ENCODE peak calls at places on chromosome 1, in four cellular contexts. One of them, this sample, is unnamed.

GRCh38 chr1:1164701-1165451 is 8.8 kb upstream of the TTLL10 start:
- DNase-seq in IMR-90: no peak
- DNase-seq in tibial nerve: no peak
- DNase-seq in spleen: no peak
- DNase-seq in this sample: peak; percentile 67

GRCh38 chr1:86247553-86248279 is 91.1 kb upstream of the COL24A1 start:
- DNase-seq in IMR-90: peak; percentile 3
- DNase-seq in tibial nerve: no peak
- DNase-seq in spleen: no peak
- DNase-seq in this sample: no peak

GRCh38 chr1:232238009-232238408 is 391.9 kb downstream of the SIPA1L2 start:
- DNase-seq in IMR-90: no peak
- DNase-seq in tibial nerve: no peak
- DNase-seq in spleen: no peak
- DNase-seq in this sample: no peak

GRCh38 chr1:178134061-178134460 is 40.2 kb downstream of the RASAL2 start:
- DNase-seq in IMR-90: peak; percentile 82
- DNase-seq in tibial nerve: no peak
- DNase-seq in spleen: no peak
- DNase-seq in this sample: no peak

GRCh38 chr1:181012203-181012520 is 10.5 kb downstream of the STX6 start:
- DNase-seq in IMR-90: no peak
- DNase-seq in tibial nerve: no peak
- DNase-seq in spleen: no peak
- DNase-seq in this sample: no peak

GRCh38 chr1:182279724-182280506 is 111.7 kb downstream of the GLUL start:
- DNase-seq in IMR-90: no peak
- DNase-seq in tibial nerve: peak; percentile 66
- DNase-seq in spleen: no peak
- DNase-seq in this sample: no peak

GRCh38 chr1:59686170-59686569 is 128.6 kb upstream of the HOOK1 start:
- DNase-seq in IMR-90: no peak
- DNase-seq in tibial nerve: no peak
- DNase-seq in spleen: no peak
- DNase-seq in this sample: no peak

GRCh38 chr1:182368369-182368768 is 23.2 kb downstream of the GLUL start:
- DNase-seq in IMR-90: no peak
- DNase-seq in tibial nerve: no peak
- DNase-seq in spleen: no peak
- DNase-seq in this sample: no peak

GRCh38 chr1:145707183-145707867 is at the start of gene PDZK1:
- DNase-seq in IMR-90: no peak
- DNase-seq in tibial nerve: no peak
- DNase-seq in spleen: no peak
- DNase-seq in this sample: no peak

GRCh38 chr1:179883040-179883501 is 986 bp downstream of the TOR1AIP1 start:
- DNase-seq in IMR-90: no peak
- DNase-seq in tibial nerve: no peak
- DNase-seq in spleen: no peak
- DNase-seq in this sample: peak; percentile 39

GRCh38 chr1:44730741-44731512 is at the start of gene RNU5D-1:
- DNase-seq in IMR-90: peak; percentile 98
- DNase-seq in tibial nerve: peak; percentile 93
- DNase-seq in spleen: peak; percentile 96
- DNase-seq in this sample: peak; percentile 97

GRCh38 chr1:210448293-210448892 is 119.7 kb downstream of the HHAT start:
- DNase-seq in IMR-90: peak; percentile 69
- DNase-seq in tibial nerve: no peak
- DNase-seq in spleen: no peak
- DNase-seq in this sample: no peak

GRCh38 chr1:26759531-26759930 is 28.2 kb upstream of the PIGV start:
- DNase-seq in IMR-90: no peak
- DNase-seq in tibial nerve: no peak
- DNase-seq in spleen: no peak
- DNase-seq in this sample: no peak
- H3K27ac ChIP-seq in IMR-90: no peak overlapping the region
- H3K27ac ChIP-seq in tibial nerve: no peak overlapping the region
- H3K27ac ChIP-seq in spleen: no peak overlapping the region
- H3K27ac ChIP-seq in this sample: no peak overlapping the region

DNA sequence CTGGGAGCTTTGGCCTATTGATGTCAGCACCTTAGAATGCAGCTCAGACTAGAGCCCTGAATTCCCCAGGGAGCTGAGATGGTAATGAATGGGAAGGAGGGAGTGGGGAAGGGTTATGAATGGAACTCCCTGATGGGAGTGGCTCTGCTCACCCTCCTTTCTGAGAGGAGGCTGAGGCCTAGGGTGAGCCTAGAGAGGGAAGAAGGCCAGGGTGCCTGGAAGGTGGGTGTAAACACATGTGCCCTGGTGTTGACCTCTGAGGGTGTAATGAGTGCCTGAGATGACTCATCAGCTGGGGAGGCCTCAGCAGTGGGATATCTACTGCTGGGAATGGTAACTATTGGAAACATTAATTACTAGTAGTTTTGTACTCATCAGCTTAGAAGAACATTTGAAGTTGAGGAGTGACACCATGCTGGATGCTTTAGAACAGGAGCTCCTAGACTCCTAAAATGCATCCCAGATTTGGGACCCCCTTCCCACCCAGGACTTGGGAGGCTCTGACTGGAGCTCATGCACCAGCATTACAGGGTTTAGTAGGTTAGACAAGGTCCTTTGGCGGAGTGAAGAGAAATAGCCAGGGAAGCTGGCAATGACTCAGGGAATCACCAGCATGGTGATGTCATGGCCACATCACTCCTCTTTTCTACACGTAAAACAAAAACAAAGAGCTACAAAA is 16.0 kb upstream of the PIGV start:
- DNase-seq in IMR-90: peak; percentile 99
- DNase-seq in tibial nerve: no peak
- DNase-seq in spleen: no peak
- DNase-seq in this sample: no peak
- TF ChIP-seq POLR2A in IMR-90: peak; percentile 60
- TF ChIP-seq POLR2A in tibial nerve: no peak
- TF ChIP-seq POLR2A in spleen: no peak
- TF ChIP-seq POLR2A in this sample: no peak

GRCh38 chr1:28925350-28925891 is 11.1 kb downstream of the EPB41 start:
- DNase-seq in IMR-90: no peak
- DNase-seq in tibial nerve: no peak
- DNase-seq in spleen: no peak
- DNase-seq in this sample: no peak
- H3K27ac ChIP-seq in IMR-90: no peak overlapping the region
- H3K27ac ChIP-seq in tibial nerve: no peak overlapping the region
- H3K27ac ChIP-seq in spleen: peak overlapping the region; percentile 82
- H3K27ac ChIP-seq in this sample: no peak overlapping the region

GRCh38 chr1:199067483-199067882 is 428.6 kb downstream of the PTPRC start:
- DNase-seq in IMR-90: no peak
- DNase-seq in tibial nerve: no peak
- DNase-seq in spleen: no peak
- DNase-seq in this sample: no peak

GRCh38 chr1:199075792-199076191 is 437.0 kb downstream of the PTPRC start:
- DNase-seq in IMR-90: no peak
- DNase-seq in tibial nerve: no peak
- DNase-seq in spleen: no peak
- DNase-seq in this sample: no peak

GRCh38 chr1:199071080-199071479 is 432.2 kb downstream of the PTPRC start:
- DNase-seq in IMR-90: no peak
- DNase-seq in tibial nerve: no peak
- DNase-seq in spleen: no peak
- DNase-seq in this sample: no peak

GRCh38 chr1:199073166-199073565 is 434.3 kb downstream of the PTPRC start:
- DNase-seq in IMR-90: no peak
- DNase-seq in tibial nerve: no peak
- DNase-seq in spleen: no peak
- DNase-seq in this sample: no peak
- TF ChIP-seq POLR2A in IMR-90: no peak
- TF ChIP-seq POLR2A in tibial nerve: no peak
- TF ChIP-seq POLR2A in spleen: no peak
- TF ChIP-seq POLR2A in this sample: no peak

DNA sequence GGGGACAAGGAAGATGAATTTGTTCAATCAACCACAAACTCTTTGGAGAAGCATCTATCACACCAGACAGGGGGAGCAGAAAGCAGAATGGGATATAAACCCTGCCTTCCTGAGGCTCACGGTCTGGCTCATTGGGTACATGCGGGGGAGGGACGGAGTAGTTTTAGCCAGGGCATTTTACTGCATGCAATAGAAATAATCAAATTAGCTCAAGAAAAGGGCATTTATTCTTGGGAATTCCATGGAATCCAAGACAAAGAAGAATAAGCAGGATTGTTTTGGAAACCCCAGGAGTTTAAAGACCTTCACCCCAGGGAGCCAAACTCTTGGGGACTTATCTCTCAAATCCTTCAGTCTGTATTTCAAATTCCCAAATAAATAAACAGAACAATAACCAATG is 5.2 kb upstream of the KAZN start:
- DNase-seq in IMR-90: no peak
- DNase-seq in tibial nerve: no peak
- DNase-seq in spleen: no peak
- DNase-seq in this sample: no peak
- H3K27ac ChIP-seq in IMR-90: no peak overlapping the region
- H3K27ac ChIP-seq in tibial nerve: no peak overlapping the region
- H3K27ac ChIP-seq in spleen: no peak overlapping the region
- H3K27ac ChIP-seq in this sample: no peak overlapping the region

GRCh38 chr1:22807340-22807739 is 96.7 kb downstream of the EPHB2 start:
- DNase-seq in IMR-90: no peak
- DNase-seq in tibial nerve: no peak
- DNase-seq in spleen: no peak
- DNase-seq in this sample: no peak
- TF ChIP-seq POLR2A in IMR-90: no peak
- TF ChIP-seq POLR2A in tibial nerve: no peak
- TF ChIP-seq POLR2A in spleen: no peak
- TF ChIP-seq POLR2A in this sample: no peak

GRCh38 chr1:9716404-9717192 is 65.1 kb downstream of the PIK3CD start:
- DNase-seq in IMR-90: no peak
- DNase-seq in tibial nerve: no peak
- DNase-seq in spleen: peak; percentile 84
- DNase-seq in this sample: no peak
- H3K27ac ChIP-seq in IMR-90: no peak overlapping the region
- H3K27ac ChIP-seq in tibial nerve: no peak overlapping the region
- H3K27ac ChIP-seq in spleen: peak overlapping the region; percentile 90
- H3K27ac ChIP-seq in this sample: peak overlapping the region; percentile 68

DNA sequence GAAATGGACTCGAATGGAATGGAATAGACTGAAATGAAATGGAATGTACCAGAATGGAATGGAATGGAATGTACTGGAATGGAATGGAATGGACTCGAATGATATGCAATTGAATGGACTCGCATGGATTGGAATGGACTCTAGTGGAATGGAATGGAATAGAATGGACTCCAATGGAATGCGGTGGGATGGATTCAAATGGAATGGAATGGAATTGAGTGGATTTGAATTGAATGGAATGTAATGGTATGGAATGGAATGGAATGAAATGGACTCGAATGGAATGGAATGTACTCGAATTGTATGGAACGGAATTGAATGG is 99.6 kb upstream of the FBXO28 start:
- DNase-seq in IMR-90: no peak
- DNase-seq in tibial nerve: no peak
- DNase-seq in spleen: no peak
- DNase-seq in this sample: no peak
- TF ChIP-seq POLR2A in IMR-90: no peak
- TF ChIP-seq POLR2A in tibial nerve: no peak
- TF ChIP-seq POLR2A in spleen: no peak
- TF ChIP-seq POLR2A in this sample: no peak

This sample was measured in transverse colon.